ENCODE peak calls at places on chromosome 18, in five cellular contexts. G, X, V, H and Y are unnamed samples.

GRCh38 chr18:54284967-54285785 is 15.9 kb downstream of the POLI start:
- DNase-seq in X (no peak), V (no peak), G (peak; percentile 75), H (no peak), Y (peak; percentile 36)

GRCh38 chr18:57959278-57959677 is 84.7 kb upstream of the NEDD4L start:
- DNase-seq in X (peak; percentile 31), G (peak; percentile 62), H (no peak), V (peak; percentile 72), Y (no peak)

GRCh38 chr18:44543387-44543786 is 137.3 kb upstream of the SETBP1 start:
- DNase-seq in H (no peak), G (no peak), X (no peak), V (no peak), Y (no peak)

GRCh38 chr18:48949051-48949605 is 1.6 kb downstream of the SMAD7 start:
- DNase-seq in G (no peak), H (no peak), V (no peak), X (no peak), Y (no peak)

GRCh38 chr18:48735070-48735676 is 196.3 kb downstream of the CTIF start:
- DNase-seq in V (no peak), X (no peak), G (peak; percentile 44), H (no peak), Y (no peak)

GRCh38 chr18:8341481-8342230 is 267.6 kb upstream of the RAB12 start:
- DNase-seq in G (peak; percentile 75), X (no peak), H (no peak), V (no peak), Y (peak; percentile 43)

GRCh38 chr18:7754258-7754657 is 187.1 kb downstream of the PTPRM start:
- DNase-seq in G (peak; percentile 34), V (no peak), H (no peak), X (no peak), Y (no peak)

GRCh38 chr18:67672719-67673118 is 156.2 kb upstream of the DSEL start:
- DNase-seq in G (no peak), H (no peak), X (no peak), V (no peak), Y (no peak)

GRCh38 chr18:76764296-76764901 is 58.0 kb upstream of the ZNF236 start:
- DNase-seq in G (no peak), H (no peak), X (peak; percentile 39), V (no peak), Y (no peak)

GRCh38 chr18:5197032-5197434 is at the start of gene AKAIN1:
- DNase-seq in X (peak; percentile 3), V (no peak), H (no peak), G (peak; percentile 18), Y (peak; percentile 6)

GRCh38 chr18:31983020-31983419 is 35.6 kb upstream of the RNF125 start:
- DNase-seq in G (no peak), H (no peak), X (no peak), V (no peak), Y (no peak)

GRCh38 chr18:286515-287310 is 18.9 kb upstream of the THOC1 start:
- DNase-seq in V (no peak), G (peak; percentile 42), H (no peak), X (no peak), Y (no peak)

GRCh38 chr18:30139631-30140287 is 902.8 kb downstream of the DSC3 start:
- DNase-seq in G (no peak), X (no peak), H (no peak), V (no peak), Y (no peak)

GRCh38 chr18:77201508-77201907 is 48.1 kb upstream of the GALR1 start:
- DNase-seq in X (no peak), H (no peak), V (no peak), G (peak; percentile 27), Y (no peak)

GRCh38 chr18:57856128-57856527 is 53.0 kb upstream of the ATP8B1 start:
- DNase-seq in X (no peak), G (no peak), H (no peak), V (no peak), Y (no peak)

GRCh38 chr18:13216732-13217465 is 1.7 kb upstream of the LDLRAD4 start:
- DNase-seq in V (no peak), G (no peak), X (peak; percentile 57), H (no peak), Y (no peak)

GRCh38 chr18:67583621-67584020 is 67.1 kb upstream of the DSEL start:
- DNase-seq in X (no peak), H (no peak), V (no peak), G (peak; percentile 30), Y (no peak)

GRCh38 chr18:24544141-24544498 is 83.7 kb downstream of the HRH4 start:
- DNase-seq in G (peak; percentile 40), V (peak; percentile 22), X (no peak), H (no peak), Y (no peak)

GRCh38 chr18:73577365-73577764 is 570.3 kb downstream of the FBXO15 start:
- DNase-seq in X (no peak), V (no peak), H (no peak), G (peak; percentile 69), Y (no peak)

GRCh38 chr18:63590368-63590767 is 3.2 kb downstream of the SERPINB13 start:
- DNase-seq in G (no peak), V (no peak), X (no peak), H (no peak), Y (peak; percentile 83)

GRCh38 chr18:66005831-66006588 is 255.2 kb downstream of the CDH7 start:
- DNase-seq in G (no peak), V (no peak), X (no peak), H (no peak), Y (no peak)

GRCh38 chr18:32368170-32368569 is 102.5 kb downstream of the GAREM1 start:
- DNase-seq in V (no peak), G (no peak), H (no peak), X (no peak), Y (no peak)

GRCh38 chr18:42028232-42028832 is 73.3 kb downstream of the PIK3C3 start:
- DNase-seq in V (no peak), G (peak; percentile 38), H (no peak), X (peak; percentile 16), Y (peak; percentile 9)

GRCh38 chr18:49167084-49167483 is 216.3 kb upstream of the SMAD7 start:
- DNase-seq in V (no peak), G (no peak), H (no peak), X (no peak), Y (no peak)

GRCh38 chr18:25941556-25941955 is 148.9 kb downstream of the SS18 start:
- DNase-seq in H (no peak), V (no peak), X (no peak), G (peak; percentile 2), Y (no peak)

GRCh38 chr18:76490701-76491171 is 4.3 kb downstream of the ZNF516 start:
- DNase-seq in V (no peak), G (peak; percentile 32), X (peak; percentile 11), H (no peak), Y (no peak)

GRCh38 chr18:39602112-39602511 is 2036.5 kb upstream of the CELF4 start:
- DNase-seq in V (no peak), G (no peak), X (no peak), H (no peak), Y (no peak)

GRCh38 chr18:41128126-41128525 is 826.9 kb upstream of the PIK3C3 start:
- DNase-seq in G (peak; percentile 43), X (no peak), V (no peak), H (no peak), Y (no peak)

GRCh38 chr18:10131036-10131774 is 217.4 kb downstream of the VAPA start:
- DNase-seq in G (no peak), V (no peak), X (no peak), H (no peak), Y (no peak)
- H3K4me3 ChIP-seq in G (no peak overlapping the region), V (peak overlapping the region; percentile 35), X (no peak overlapping the region), H (peak overlapping the region; percentile 41), Y (no peak overlapping the region)

GRCh38 chr18:61334491-61334850 is 1.2 kb downstream of the CDH20 start:
- DNase-seq in H (no peak), V (no peak), X (no peak), G (no peak), Y (no peak)
- H3K4me3 ChIP-seq in H (peak overlapping the region; percentile 22), V (no peak overlapping the region), X (no peak overlapping the region), G (no peak overlapping the region), Y (peak overlapping the region; percentile 56)

GRCh38 chr18:55420977-55421611 is 166.9 kb downstream of the TCF4 start:
- DNase-seq in V (no peak), G (no peak), X (no peak), H (no peak), Y (no peak)
- H3K4me3 ChIP-seq in V (no peak overlapping the region), G (no peak overlapping the region), X (peak overlapping the region; percentile 52), H (peak overlapping the region; percentile 23), Y (peak overlapping the region; percentile 4)

GRCh38 chr18:3836483-3836882 is 386.5 kb downstream of the TGIF1 start:
- DNase-seq in G (no peak), V (no peak), X (no peak), H (no peak), Y (no peak)
- H3K4me3 ChIP-seq in G (no peak overlapping the region), V (no peak overlapping the region), X (no peak overlapping the region), H (no peak overlapping the region), Y (no peak overlapping the region)

GRCh38 chr18:46250084-46250811 is 146.1 kb downstream of the HAUS1 start:
- DNase-seq in V (peak; percentile 49), G (peak; percentile 92), X (no peak), H (no peak), Y (peak; percentile 64)
- H3K4me3 ChIP-seq in V (no peak overlapping the region), G (peak overlapping the region; percentile 22), X (no peak overlapping the region), H (no peak overlapping the region), Y (no peak overlapping the region)

DNA sequence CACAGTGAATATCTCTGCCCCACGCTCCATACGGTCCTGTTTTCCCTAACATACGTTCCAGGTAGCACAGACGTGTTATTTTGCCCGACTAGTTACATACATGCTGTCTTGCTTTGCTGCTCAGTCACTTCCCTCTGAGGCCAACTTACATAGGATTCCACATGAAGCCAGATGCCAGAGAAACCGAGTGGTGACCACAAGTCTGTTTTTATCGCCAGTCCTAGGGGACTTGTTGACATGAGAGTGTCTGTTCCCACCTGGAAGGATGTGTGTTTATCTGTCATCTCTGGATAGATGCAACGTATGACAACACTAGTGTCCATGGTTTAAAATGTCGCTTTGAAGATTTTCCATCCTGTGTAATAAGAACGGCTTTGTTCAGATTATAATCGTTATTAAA is 32.6 kb downstream of the PMAIP1 start:
- DNase-seq in G (no peak), H (no peak), V (no peak), X (no peak), Y (no peak)
- H3K4me3 ChIP-seq in G (no peak overlapping the region), H (no peak overlapping the region), V (no peak overlapping the region), X (no peak overlapping the region), Y (no peak overlapping the region)

GRCh38 chr18:23311346-23312103 is 141.6 kb upstream of the RIOK3 start:
- DNase-seq in X (no peak), H (no peak), G (peak; percentile 90), V (no peak), Y (peak; percentile 87)
- H3K4me3 ChIP-seq in X (no peak overlapping the region), H (no peak overlapping the region), G (no peak overlapping the region), V (no peak overlapping the region), Y (no peak overlapping the region)

DNA sequence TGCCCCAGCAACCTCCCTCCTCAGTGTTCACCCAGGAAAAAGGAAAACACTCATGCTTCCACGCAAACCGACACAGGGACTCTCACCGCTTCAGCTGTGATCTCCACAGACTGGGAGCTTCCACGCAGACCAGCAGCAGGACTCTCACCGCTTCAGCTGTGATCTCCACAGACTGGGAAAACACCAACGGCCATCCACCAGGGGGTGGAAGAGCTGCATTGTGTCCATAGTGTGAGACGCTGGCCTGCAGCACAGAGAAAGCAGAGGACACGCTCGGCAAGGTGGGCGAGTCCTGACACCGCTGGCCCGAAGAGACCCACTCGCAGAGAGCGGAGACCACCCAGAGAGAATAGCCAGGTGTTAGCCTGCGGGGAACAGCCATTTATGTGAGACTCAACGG is 42.5 kb upstream of the NFATC1 start:
- DNase-seq in G (peak; percentile 20), V (no peak), H (no peak), X (no peak), Y (no peak)
- H3K4me3 ChIP-seq in G (no peak overlapping the region), V (no peak overlapping the region), H (no peak overlapping the region), X (no peak overlapping the region), Y (no peak overlapping the region)